ENCODE peak calls at places on chromosome 14, in nine cellular contexts. One of them, this sample, is unnamed. For H3K4me1, the result is how much of the 10 kb centered on the place peaks cover.

GRCh38 chr14:103732868-103733626 is 17.4 kb downstream of the ZFYVE21 start:
- DNase-seq in breast epithelium: no peak
- DNase-seq in thyroid gland: no peak
- DNase-seq in lower lobe of right lung: no peak
- DNase-seq in tibial artery: no peak
- DNase-seq in ovary: peak
- DNase-seq in right lobe of liver: no peak
- DNase-seq in GM23338: no peak
- DNase-seq in GM12878: no peak
- DNase-seq in this sample: peak

GRCh38 chr14:75401356-75401755 is 26.5 kb upstream of the JDP2 start:
- DNase-seq in ovary: peak
- DNase-seq in right lobe of liver: no peak
- DNase-seq in tibial artery: peak
- DNase-seq in GM23338: peak
- DNase-seq in lower lobe of right lung: no peak
- DNase-seq in breast epithelium: no peak
- DNase-seq in GM12878: no peak
- DNase-seq in thyroid gland: no peak
- DNase-seq in this sample: no peak

GRCh38 chr14:63267171-63267570 is 51.6 kb downstream of the GPHB5 start:
- DNase-seq in tibial artery: no peak
- DNase-seq in GM23338: no peak
- DNase-seq in breast epithelium: no peak
- DNase-seq in GM12878: no peak
- DNase-seq in lower lobe of right lung: no peak
- DNase-seq in thyroid gland: no peak
- DNase-seq in ovary: no peak
- DNase-seq in right lobe of liver: no peak
- DNase-seq in this sample: no peak

GRCh38 chr14:63487724-63488123 is 55.5 kb downstream of the PPP2R5E start:
- DNase-seq in thyroid gland: no peak
- DNase-seq in ovary: no peak
- DNase-seq in GM23338: no peak
- DNase-seq in tibial artery: no peak
- DNase-seq in GM12878: no peak
- DNase-seq in breast epithelium: no peak
- DNase-seq in lower lobe of right lung: no peak
- DNase-seq in right lobe of liver: no peak
- DNase-seq in this sample: no peak

GRCh38 chr14:97350894-97351713 is 553.9 kb downstream of the VRK1 start:
- DNase-seq in right lobe of liver: no peak
- DNase-seq in GM12878: no peak
- DNase-seq in ovary: no peak
- DNase-seq in breast epithelium: no peak
- DNase-seq in GM23338: no peak
- DNase-seq in tibial artery: no peak
- DNase-seq in thyroid gland: no peak
- DNase-seq in lower lobe of right lung: no peak
- DNase-seq in this sample: peak

GRCh38 chr14:79412822-79413221 is 798.5 kb downstream of the DIO2 start:
- DNase-seq in ovary: no peak
- DNase-seq in thyroid gland: no peak
- DNase-seq in tibial artery: no peak
- DNase-seq in GM23338: no peak
- DNase-seq in GM12878: no peak
- DNase-seq in right lobe of liver: no peak
- DNase-seq in breast epithelium: no peak
- DNase-seq in lower lobe of right lung: no peak
- DNase-seq in this sample: no peak

GRCh38 chr14:94100847-94101246 is 9.7 kb upstream of the IFI27 start:
- DNase-seq in tibial artery: peak
- DNase-seq in GM12878: no peak
- DNase-seq in thyroid gland: no peak
- DNase-seq in right lobe of liver: no peak
- DNase-seq in ovary: no peak
- DNase-seq in breast epithelium: no peak
- DNase-seq in GM23338: no peak
- DNase-seq in lower lobe of right lung: no peak
- DNase-seq in this sample: no peak

GRCh38 chr14:104140463-104141331 is 2.3 kb downstream of the KIF26A start:
- DNase-seq in thyroid gland: peak
- DNase-seq in GM23338: no peak
- DNase-seq in breast epithelium: no peak
- DNase-seq in lower lobe of right lung: peak
- DNase-seq in ovary: no peak
- DNase-seq in GM12878: no peak
- DNase-seq in right lobe of liver: peak
- DNase-seq in tibial artery: no peak
- DNase-seq in this sample: peak

GRCh38 chr14:23185046-23185445 is 1.6 kb upstream of the SLC7A8 start:
- DNase-seq in ovary: no peak
- DNase-seq in thyroid gland: no peak
- DNase-seq in breast epithelium: no peak
- DNase-seq in right lobe of liver: no peak
- DNase-seq in tibial artery: no peak
- DNase-seq in GM23338: no peak
- DNase-seq in lower lobe of right lung: no peak
- DNase-seq in GM12878: no peak
- DNase-seq in this sample: no peak

GRCh38 chr14:61140271-61140670 is 140.9 kb downstream of the TMEM30B start:
- DNase-seq in thyroid gland: no peak
- DNase-seq in GM23338: no peak
- DNase-seq in tibial artery: no peak
- DNase-seq in breast epithelium: no peak
- DNase-seq in GM12878: no peak
- DNase-seq in lower lobe of right lung: no peak
- DNase-seq in right lobe of liver: no peak
- DNase-seq in ovary: no peak
- DNase-seq in this sample: no peak

GRCh38 chr14:37482428-37482827 is 112.6 kb downstream of the FOXA1 start:
- DNase-seq in GM23338: peak
- DNase-seq in GM12878: no peak
- DNase-seq in breast epithelium: no peak
- DNase-seq in ovary: no peak
- DNase-seq in right lobe of liver: no peak
- DNase-seq in lower lobe of right lung: no peak
- DNase-seq in tibial artery: no peak
- DNase-seq in thyroid gland: no peak
- DNase-seq in this sample: no peak

GRCh38 chr14:100439781-100440180 is 116.6 kb downstream of the SLC25A47 start:
- DNase-seq in thyroid gland: peak
- DNase-seq in tibial artery: no peak
- DNase-seq in GM23338: peak
- DNase-seq in breast epithelium: no peak
- DNase-seq in ovary: peak
- DNase-seq in GM12878: no peak
- DNase-seq in lower lobe of right lung: no peak
- DNase-seq in right lobe of liver: no peak
- DNase-seq in this sample: no peak

GRCh38 chr14:100440758-100441203 is 117.6 kb downstream of the SLC25A47 start:
- DNase-seq in lower lobe of right lung: no peak
- DNase-seq in thyroid gland: no peak
- DNase-seq in right lobe of liver: no peak
- DNase-seq in GM12878: no peak
- DNase-seq in ovary: no peak
- DNase-seq in tibial artery: no peak
- DNase-seq in GM23338: no peak
- DNase-seq in breast epithelium: no peak
- DNase-seq in this sample: no peak

GRCh38 chr14:100440207-100440631 is 117.1 kb downstream of the SLC25A47 start:
- DNase-seq in lower lobe of right lung: peak
- DNase-seq in tibial artery: peak
- DNase-seq in GM23338: peak
- DNase-seq in GM12878: no peak
- DNase-seq in thyroid gland: peak
- DNase-seq in ovary: peak
- DNase-seq in breast epithelium: peak
- DNase-seq in right lobe of liver: peak
- DNase-seq in this sample: peak

GRCh38 chr14:100438271-100438670 is 115.1 kb downstream of the SLC25A47 start:
- DNase-seq in GM12878: no peak
- DNase-seq in breast epithelium: no peak
- DNase-seq in ovary: no peak
- DNase-seq in GM23338: no peak
- DNase-seq in right lobe of liver: no peak
- DNase-seq in thyroid gland: no peak
- DNase-seq in tibial artery: no peak
- DNase-seq in lower lobe of right lung: no peak
- DNase-seq in this sample: no peak

GRCh38 chr14:100438678-100439592 is 115.8 kb downstream of the SLC25A47 start:
- DNase-seq in GM12878: no peak
- DNase-seq in GM23338: no peak
- DNase-seq in breast epithelium: peak
- DNase-seq in lower lobe of right lung: peak
- DNase-seq in ovary: no peak
- DNase-seq in thyroid gland: peak
- DNase-seq in right lobe of liver: peak
- DNase-seq in tibial artery: no peak
- DNase-seq in this sample: no peak
- H3K4me1 ChIP-seq in GM12878: under half
- H3K4me1 ChIP-seq in GM23338: under half
- H3K4me1 ChIP-seq in breast epithelium: under half
- H3K4me1 ChIP-seq in lower lobe of right lung: half or more
- H3K4me1 ChIP-seq in ovary: under half
- H3K4me1 ChIP-seq in thyroid gland: under half
- H3K4me1 ChIP-seq in right lobe of liver: under half
- H3K4me1 ChIP-seq in tibial artery: under half
- H3K4me1 ChIP-seq in this sample: under half

GRCh38 chr14:50999726-51000125 is 55.4 kb upstream of the PYGL start:
- DNase-seq in right lobe of liver: no peak
- DNase-seq in thyroid gland: no peak
- DNase-seq in breast epithelium: no peak
- DNase-seq in tibial artery: no peak
- DNase-seq in ovary: no peak
- DNase-seq in GM23338: no peak
- DNase-seq in lower lobe of right lung: no peak
- DNase-seq in GM12878: no peak
- DNase-seq in this sample: no peak
- TF ChIP-seq CTCF in right lobe of liver: no peak
- TF ChIP-seq CTCF in thyroid gland: no peak
- TF ChIP-seq CTCF in breast epithelium: no peak
- TF ChIP-seq CTCF in tibial artery: no peak
- TF ChIP-seq CTCF in ovary: no peak
- TF ChIP-seq CTCF in GM23338: no peak
- TF ChIP-seq CTCF in lower lobe of right lung: no peak
- TF ChIP-seq CTCF in GM12878: no peak
- TF ChIP-seq CTCF in this sample: no peak

GRCh38 chr14:32933623-32933942 is 5.1 kb upstream of the NPAS3 start:
- DNase-seq in ovary: no peak
- DNase-seq in tibial artery: no peak
- DNase-seq in lower lobe of right lung: no peak
- DNase-seq in GM23338: peak
- DNase-seq in right lobe of liver: no peak
- DNase-seq in GM12878: no peak
- DNase-seq in thyroid gland: no peak
- DNase-seq in breast epithelium: no peak
- DNase-seq in this sample: no peak
- H3K4me3 ChIP-seq in ovary: peak
- H3K4me3 ChIP-seq in tibial artery: peak
- H3K4me3 ChIP-seq in lower lobe of right lung: peak
- H3K4me3 ChIP-seq in GM23338: peak
- H3K4me3 ChIP-seq in right lobe of liver: no peak
- H3K4me3 ChIP-seq in GM12878: no peak
- H3K4me3 ChIP-seq in thyroid gland: peak
- H3K4me3 ChIP-seq in breast epithelium: peak
- H3K4me3 ChIP-seq in this sample: peak

GRCh38 chr14:68286667-68287066 is 467.1 kb downstream of the RAD51B start:
- DNase-seq in tibial artery: no peak
- DNase-seq in lower lobe of right lung: no peak
- DNase-seq in thyroid gland: no peak
- DNase-seq in GM12878: no peak
- DNase-seq in ovary: no peak
- DNase-seq in GM23338: no peak
- DNase-seq in breast epithelium: no peak
- DNase-seq in right lobe of liver: no peak
- DNase-seq in this sample: no peak

GRCh38 chr14:68283378-68284123 is 464.0 kb downstream of the RAD51B start:
- DNase-seq in breast epithelium: no peak
- DNase-seq in ovary: peak
- DNase-seq in right lobe of liver: peak
- DNase-seq in lower lobe of right lung: peak
- DNase-seq in GM12878: peak
- DNase-seq in GM23338: no peak
- DNase-seq in tibial artery: peak
- DNase-seq in thyroid gland: peak
- DNase-seq in this sample: no peak

GRCh38 chr14:68284834-68285233 is 465.3 kb downstream of the RAD51B start:
- DNase-seq in breast epithelium: no peak
- DNase-seq in lower lobe of right lung: no peak
- DNase-seq in thyroid gland: peak
- DNase-seq in tibial artery: no peak
- DNase-seq in right lobe of liver: no peak
- DNase-seq in ovary: no peak
- DNase-seq in GM12878: peak
- DNase-seq in GM23338: no peak
- DNase-seq in this sample: no peak

GRCh38 chr14:68284333-68284732 is 464.8 kb downstream of the RAD51B start:
- DNase-seq in GM12878: no peak
- DNase-seq in lower lobe of right lung: no peak
- DNase-seq in tibial artery: no peak
- DNase-seq in right lobe of liver: no peak
- DNase-seq in GM23338: no peak
- DNase-seq in breast epithelium: no peak
- DNase-seq in thyroid gland: no peak
- DNase-seq in ovary: no peak
- DNase-seq in this sample: no peak

GRCh38 chr14:68285421-68286179 is 466.0 kb downstream of the RAD51B start:
- DNase-seq in lower lobe of right lung: peak
- DNase-seq in breast epithelium: no peak
- DNase-seq in ovary: no peak
- DNase-seq in right lobe of liver: no peak
- DNase-seq in GM23338: no peak
- DNase-seq in tibial artery: no peak
- DNase-seq in thyroid gland: no peak
- DNase-seq in GM12878: peak
- DNase-seq in this sample: no peak
- H3K4me1 ChIP-seq in lower lobe of right lung: under half
- H3K4me1 ChIP-seq in breast epithelium: under half
- H3K4me1 ChIP-seq in ovary: under half
- H3K4me1 ChIP-seq in right lobe of liver: under half
- H3K4me1 ChIP-seq in GM23338: under half
- H3K4me1 ChIP-seq in tibial artery: under half
- H3K4me1 ChIP-seq in thyroid gland: under half
- H3K4me1 ChIP-seq in GM12878: half or more
- H3K4me1 ChIP-seq in this sample: under half

This sample was measured in pancreas.